ENCODE peak calls at places on chromosome 10, in four cellular contexts. One of them, this sample, is unnamed.
A peak's percentile ranks its signal among the peaks of the same experiment; 100 is the strongest.

GRCh38 chr10:76428541-76429330 is 997.3 kb downstream of the LRMDA start:
- DNase-seq in left ventricle myocardium inferior: no peak
- DNase-seq in GM23248: peak; percentile 83
- DNase-seq in mammary epithelial cell: peak; percentile 54
- DNase-seq in this sample: no peak

GRCh38 chr10:75528392-75528791 is 97.0 kb downstream of the LRMDA start:
- DNase-seq in left ventricle myocardium inferior: no peak
- DNase-seq in GM23248: no peak
- DNase-seq in mammary epithelial cell: no peak
- DNase-seq in this sample: no peak

GRCh38 chr10:124027306-124028050 is 65.9 kb downstream of the CHST15 start:
- DNase-seq in left ventricle myocardium inferior: no peak
- DNase-seq in GM23248: no peak
- DNase-seq in mammary epithelial cell: no peak
- DNase-seq in this sample: no peak

GRCh38 chr10:28403090-28403489 is 100.2 kb upstream of the MPP7 start:
- DNase-seq in left ventricle myocardium inferior: no peak
- DNase-seq in GM23248: peak; percentile 43
- DNase-seq in mammary epithelial cell: no peak
- DNase-seq in this sample: no peak

GRCh38 chr10:91589015-91589655 is 43.7 kb downstream of the PPP1R3C start:
- DNase-seq in left ventricle myocardium inferior: peak; percentile 38
- DNase-seq in GM23248: peak; percentile 87
- DNase-seq in mammary epithelial cell: no peak
- DNase-seq in this sample: no peak

GRCh38 chr10:3805791-3806381 is 20.9 kb upstream of the KLF6 start:
- DNase-seq in left ventricle myocardium inferior: peak; percentile 34
- DNase-seq in GM23248: peak; percentile 93
- DNase-seq in mammary epithelial cell: peak; percentile 90
- DNase-seq in this sample: no peak

GRCh38 chr10:24207781-24208611 is 942 bp upstream of the KIAA1217 start:
- DNase-seq in left ventricle myocardium inferior: peak; percentile 35
- DNase-seq in GM23248: no peak
- DNase-seq in mammary epithelial cell: no peak
- DNase-seq in this sample: no peak

GRCh38 chr10:92822964-92823363 is 25.4 kb upstream of the EXOC6 start:
- DNase-seq in left ventricle myocardium inferior: no peak
- DNase-seq in GM23248: no peak
- DNase-seq in mammary epithelial cell: no peak
- DNase-seq in this sample: no peak

GRCh38 chr10:109996766-109997171 is 11.0 kb upstream of the ADD3 start:
- DNase-seq in left ventricle myocardium inferior: no peak
- DNase-seq in GM23248: no peak
- DNase-seq in mammary epithelial cell: no peak
- DNase-seq in this sample: no peak

GRCh38 chr10:47195274-47195885 is 104.6 kb upstream of the GDF10 start:
- DNase-seq in left ventricle myocardium inferior: no peak
- DNase-seq in GM23248: no peak
- DNase-seq in mammary epithelial cell: no peak
- DNase-seq in this sample: no peak

GRCh38 chr10:44956176-44956575 is 3.4 kb upstream of the RASSF4 start:
- DNase-seq in left ventricle myocardium inferior: no peak
- DNase-seq in GM23248: no peak
- DNase-seq in mammary epithelial cell: no peak
- DNase-seq in this sample: no peak

GRCh38 chr10:65805993-65806392 is 1119.8 kb upstream of the LRRTM3 start:
- DNase-seq in left ventricle myocardium inferior: no peak
- DNase-seq in GM23248: no peak
- DNase-seq in mammary epithelial cell: no peak
- DNase-seq in this sample: no peak

GRCh38 chr10:25675615-25676014 is 258.4 kb upstream of the MYO3A start:
- DNase-seq in left ventricle myocardium inferior: no peak
- DNase-seq in GM23248: no peak
- DNase-seq in mammary epithelial cell: no peak
- DNase-seq in this sample: no peak

GRCh38 chr10:871951-872403 is 59.5 kb downstream of the LARP4B start:
- DNase-seq in left ventricle myocardium inferior: no peak
- DNase-seq in GM23248: no peak
- DNase-seq in mammary epithelial cell: no peak
- DNase-seq in this sample: no peak

GRCh38 chr10:123149162-123149567 is 1.2 kb downstream of the HMX2 start:
- DNase-seq in left ventricle myocardium inferior: no peak
- DNase-seq in GM23248: no peak
- DNase-seq in mammary epithelial cell: no peak
- DNase-seq in this sample: no peak

GRCh38 chr10:68046642-68047041 is 28.4 kb downstream of the HERC4 start:
- DNase-seq in left ventricle myocardium inferior: no peak
- DNase-seq in GM23248: no peak
- DNase-seq in mammary epithelial cell: no peak
- DNase-seq in this sample: no peak

GRCh38 chr10:12945709-12946359 is 55.7 kb downstream of the CCDC3 start:
- DNase-seq in left ventricle myocardium inferior: no peak
- DNase-seq in GM23248: no peak
- DNase-seq in mammary epithelial cell: no peak
- DNase-seq in this sample: no peak

GRCh38 chr10:21526952-21527633 is 1.6 kb upstream of the SKIDA1 start:
- DNase-seq in left ventricle myocardium inferior: peak; percentile 81
- DNase-seq in GM23248: peak; percentile 84
- DNase-seq in mammary epithelial cell: peak; percentile 62
- DNase-seq in this sample: peak; percentile 77

GRCh38 chr10:50310560-50311174 is 59.4 kb upstream of the ASAH2 start:
- DNase-seq in left ventricle myocardium inferior: no peak
- DNase-seq in GM23248: no peak
- DNase-seq in mammary epithelial cell: no peak
- DNase-seq in this sample: no peak

GRCh38 chr10:109998513-109998912 is 9.3 kb upstream of the ADD3 start:
- DNase-seq in left ventricle myocardium inferior: no peak
- DNase-seq in GM23248: no peak
- DNase-seq in mammary epithelial cell: no peak
- DNase-seq in this sample: no peak

GRCh38 chr10:8121199-8121890 is 66.9 kb downstream of the GATA3 start:
- DNase-seq in left ventricle myocardium inferior: no peak
- DNase-seq in GM23248: no peak
- DNase-seq in mammary epithelial cell: no peak
- DNase-seq in this sample: no peak

GRCh38 chr10:48383393-48383792 is 76.9 kb downstream of the MAPK8 start:
- DNase-seq in left ventricle myocardium inferior: no peak
- DNase-seq in GM23248: no peak
- DNase-seq in mammary epithelial cell: no peak
- DNase-seq in this sample: no peak

GRCh38 chr10:117830832-117831231 is 215.9 kb downstream of the RAB11FIP2 start:
- DNase-seq in left ventricle myocardium inferior: no peak
- DNase-seq in GM23248: no peak
- DNase-seq in mammary epithelial cell: no peak
- DNase-seq in this sample: no peak

GRCh38 chr10:124224331-124225028 is 131.1 kb upstream of the CHST15 start:
- DNase-seq in left ventricle myocardium inferior: no peak
- DNase-seq in GM23248: peak; percentile 23
- DNase-seq in mammary epithelial cell: peak; percentile 64
- DNase-seq in this sample: no peak

GRCh38 chr10:132572545-132572937 is 35.0 kb downstream of the INPP5A start:
- DNase-seq in left ventricle myocardium inferior: no peak
- DNase-seq in GM23248: peak; percentile 26
- DNase-seq in mammary epithelial cell: no peak
- DNase-seq in this sample: no peak

GRCh38 chr10:79160191-79160590 is 91.4 kb downstream of the ZMIZ1 start:
- DNase-seq in left ventricle myocardium inferior: no peak
- DNase-seq in GM23248: peak; percentile 36
- DNase-seq in mammary epithelial cell: no peak
- DNase-seq in this sample: no peak
- H3K4me1 ChIP-seq in left ventricle myocardium inferior: peaks cover 100% of the 10 kb centered on the region
- H3K4me1 ChIP-seq in GM23248: peaks cover 66% of the 10 kb centered on the region
- H3K4me1 ChIP-seq in mammary epithelial cell: peaks cover 39% of the 10 kb centered on the region
- H3K4me1 ChIP-seq in this sample: peaks cover 86% of the 10 kb centered on the region

DNA sequence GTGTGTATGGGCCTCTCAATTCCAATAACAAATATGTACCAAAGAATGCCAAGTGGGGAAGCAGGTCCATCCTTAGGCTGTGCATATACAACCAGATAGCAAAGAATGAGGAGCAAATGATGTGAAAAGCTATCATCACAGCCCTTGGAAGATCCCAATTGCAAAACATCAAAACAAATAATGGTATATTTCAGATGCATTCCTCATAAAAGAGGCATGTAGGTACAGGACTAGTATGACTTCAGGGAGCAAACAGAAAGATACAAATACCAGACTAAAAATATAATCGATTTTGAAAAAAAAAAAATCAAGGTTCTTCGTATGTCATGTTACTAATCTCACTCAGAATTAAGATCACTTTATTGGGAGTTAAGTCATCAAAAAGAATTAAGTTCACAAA is 18.5 kb upstream of the SPOCK2 start:
- DNase-seq in left ventricle myocardium inferior: no peak
- DNase-seq in GM23248: no peak
- DNase-seq in mammary epithelial cell: no peak
- DNase-seq in this sample: no peak
- H3K4me1 ChIP-seq in left ventricle myocardium inferior: peaks cover 62% of the 10 kb centered on the region
- H3K4me1 ChIP-seq in GM23248: peaks cover 9% of the 10 kb centered on the region
- H3K4me1 ChIP-seq in mammary epithelial cell: peaks cover 24% of the 10 kb centered on the region
- H3K4me1 ChIP-seq in this sample: peaks cover 10% of the 10 kb centered on the region

GRCh38 chr10:102819054-102819453 is 18.2 kb downstream of the CYP17A1 start:
- DNase-seq in left ventricle myocardium inferior: no peak
- DNase-seq in GM23248: no peak
- DNase-seq in mammary epithelial cell: no peak
- DNase-seq in this sample: peak; percentile 53
- H3K4me1 ChIP-seq in left ventricle myocardium inferior: peaks cover 48% of the 10 kb centered on the region
- H3K4me1 ChIP-seq in GM23248: peaks cover 15% of the 10 kb centered on the region
- H3K4me1 ChIP-seq in mammary epithelial cell: no peaks in the 10 kb centered on the region
- H3K4me1 ChIP-seq in this sample: peaks cover 52% of the 10 kb centered on the region

GRCh38 chr10:5814110-5815107 is 1.2 kb upstream of the GDI2 start:
- DNase-seq in left ventricle myocardium inferior: no peak
- DNase-seq in GM23248: peak; percentile 54
- DNase-seq in mammary epithelial cell: no peak
- DNase-seq in this sample: no peak

GRCh38 chr10:5813091-5813340 is 218 bp downstream of the GDI2 start:
- DNase-seq in left ventricle myocardium inferior: no peak
- DNase-seq in GM23248: no peak
- DNase-seq in mammary epithelial cell: no peak
- DNase-seq in this sample: no peak

GRCh38 chr10:5811387-5811821 is 1.8 kb downstream of the GDI2 start:
- DNase-seq in left ventricle myocardium inferior: no peak
- DNase-seq in GM23248: peak; percentile 68
- DNase-seq in mammary epithelial cell: peak; percentile 64
- DNase-seq in this sample: no peak

GRCh38 chr10:5812283-5813090 is 747 bp downstream of the GDI2 start:
- DNase-seq in left ventricle myocardium inferior: peak; percentile 54
- DNase-seq in GM23248: peak; percentile 61
- DNase-seq in mammary epithelial cell: peak; percentile 25
- DNase-seq in this sample: peak; percentile 72

GRCh38 chr10:5813341-5814109 is at the start of gene GDI2:
- DNase-seq in left ventricle myocardium inferior: peak; percentile 96
- DNase-seq in GM23248: peak; percentile 99
- DNase-seq in mammary epithelial cell: peak; percentile 98
- DNase-seq in this sample: peak; percentile 96
- H3K4me1 ChIP-seq in left ventricle myocardium inferior: peaks cover 59% of the 10 kb centered on the region
- H3K4me1 ChIP-seq in GM23248: peaks cover 36% of the 10 kb centered on the region
- H3K4me1 ChIP-seq in mammary epithelial cell: peaks cover 7% of the 10 kb centered on the region
- H3K4me1 ChIP-seq in this sample: peaks cover 44% of the 10 kb centered on the region

GRCh38 chr10:32961892-32962369 is 3.9 kb upstream of the ITGB1 start:
- DNase-seq in left ventricle myocardium inferior: no peak
- DNase-seq in GM23248: peak; percentile 91
- DNase-seq in mammary epithelial cell: peak; percentile 87
- DNase-seq in this sample: no peak
- H3K4me1 ChIP-seq in left ventricle myocardium inferior: peaks cover 67% of the 10 kb centered on the region
- H3K4me1 ChIP-seq in GM23248: peaks cover 47% of the 10 kb centered on the region
- H3K4me1 ChIP-seq in mammary epithelial cell: peaks cover 37% of the 10 kb centered on the region
- H3K4me1 ChIP-seq in this sample: peaks cover 45% of the 10 kb centered on the region

GRCh38 chr10:120506674-120507073 is 49.6 kb downstream of the PLPP4 start:
- DNase-seq in left ventricle myocardium inferior: no peak
- DNase-seq in GM23248: peak; percentile 91
- DNase-seq in mammary epithelial cell: peak; percentile 80
- DNase-seq in this sample: no peak
- H3K4me1 ChIP-seq in left ventricle myocardium inferior: no peaks in the 10 kb centered on the region
- H3K4me1 ChIP-seq in GM23248: peaks cover 67% of the 10 kb centered on the region
- H3K4me1 ChIP-seq in mammary epithelial cell: peaks cover 71% of the 10 kb centered on the region
- H3K4me1 ChIP-seq in this sample: no peaks in the 10 kb centered on the region

GRCh38 chr10:95820363-95820762 is 64.4 kb downstream of the ENTPD1 start:
- DNase-seq in left ventricle myocardium inferior: no peak
- DNase-seq in GM23248: no peak
- DNase-seq in mammary epithelial cell: no peak
- DNase-seq in this sample: no peak

GRCh38 chr10:95815701-95816100 is 59.7 kb downstream of the ENTPD1 start:
- DNase-seq in left ventricle myocardium inferior: no peak
- DNase-seq in GM23248: no peak
- DNase-seq in mammary epithelial cell: no peak
- DNase-seq in this sample: no peak

GRCh38 chr10:95819620-95820329 is 63.8 kb downstream of the ENTPD1 start:
- DNase-seq in left ventricle myocardium inferior: no peak
- DNase-seq in GM23248: no peak
- DNase-seq in mammary epithelial cell: no peak
- DNase-seq in this sample: no peak

GRCh38 chr10:95818010-95818409 is 62.0 kb downstream of the ENTPD1 start:
- DNase-seq in left ventricle myocardium inferior: no peak
- DNase-seq in GM23248: no peak
- DNase-seq in mammary epithelial cell: no peak
- DNase-seq in this sample: no peak

GRCh38 chr10:95818663-95819062 is 62.7 kb downstream of the ENTPD1 start:
- DNase-seq in left ventricle myocardium inferior: no peak
- DNase-seq in GM23248: peak; percentile 61
- DNase-seq in mammary epithelial cell: peak; percentile 68
- DNase-seq in this sample: no peak
- H3K4me1 ChIP-seq in left ventricle myocardium inferior: peaks cover 37% of the 10 kb centered on the region
- H3K4me1 ChIP-seq in GM23248: peaks cover 17% of the 10 kb centered on the region
- H3K4me1 ChIP-seq in mammary epithelial cell: peaks cover 15% of the 10 kb centered on the region
- H3K4me1 ChIP-seq in this sample: peaks cover 29% of the 10 kb centered on the region

DNA sequence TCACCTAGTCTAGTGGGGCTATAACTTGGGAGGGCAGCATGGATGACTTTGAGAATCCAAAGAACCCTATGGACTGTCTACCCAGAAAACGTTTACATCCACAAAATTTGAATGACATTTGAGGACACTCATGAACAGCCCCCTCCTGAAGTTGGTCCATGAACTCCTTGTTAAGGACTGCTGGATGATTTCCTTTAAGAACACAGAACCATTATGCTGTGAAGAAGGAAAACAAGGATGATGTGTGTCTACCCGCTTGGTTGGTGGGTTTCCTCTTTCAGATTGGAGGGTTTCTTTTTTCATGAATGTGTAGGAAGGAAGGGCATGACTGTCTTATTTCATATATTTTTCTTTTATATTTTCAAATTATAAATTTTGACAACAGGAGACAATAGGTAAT is 58.3 kb downstream of the ARID5B start:
- DNase-seq in left ventricle myocardium inferior: no peak
- DNase-seq in GM23248: no peak
- DNase-seq in mammary epithelial cell: no peak
- DNase-seq in this sample: no peak
- H3K4me1 ChIP-seq in left ventricle myocardium inferior: peaks cover 14% of the 10 kb centered on the region
- H3K4me1 ChIP-seq in GM23248: peaks cover 10% of the 10 kb centered on the region
- H3K4me1 ChIP-seq in mammary epithelial cell: no peaks in the 10 kb centered on the region
- H3K4me1 ChIP-seq in this sample: peaks cover 5% of the 10 kb centered on the region

GRCh38 chr10:98296514-98296913 is 28.5 kb upstream of the LOXL4 start:
- DNase-seq in left ventricle myocardium inferior: no peak
- DNase-seq in GM23248: peak; percentile 42
- DNase-seq in mammary epithelial cell: peak; percentile 80
- DNase-seq in this sample: no peak
- H3K4me1 ChIP-seq in left ventricle myocardium inferior: peaks cover 42% of the 10 kb centered on the region
- H3K4me1 ChIP-seq in GM23248: peaks cover 32% of the 10 kb centered on the region
- H3K4me1 ChIP-seq in mammary epithelial cell: peaks cover 43% of the 10 kb centered on the region
- H3K4me1 ChIP-seq in this sample: peaks cover 9% of the 10 kb centered on the region